ENCODE peak calls at places on chromosomes 2 and 18, in eight cellular contexts. E is bronchial epithelial cell; N is AG10803; U is HCT116; Y is CD4-positive, alpha-beta memory T cell; O is Panc1; A is hepatocyte; G is foreskin fibroblast. V is an unnamed sample.

GRCh38 chr18:55243852-55244251 is 284.6 kb upstream of the CCDC68 start:
- DNase-seq in U (no peak), A (no peak), O (no peak), Y (no peak), G (no peak), E (no peak), N (peak; percentile 72), V (no peak)

GRCh38 chr18:35926884-35927283 is 45.6 kb upstream of the RMP24 start:
- DNase-seq in O (no peak), N (no peak), E (no peak), Y (no peak), A (no peak), U (no peak), G (no peak), V (no peak)

GRCh38 chr2:64325477-64325851 is 128.5 kb upstream of the LGALSL start:
- DNase-seq in O (no peak), E (peak; percentile 62), U (no peak), Y (no peak), G (no peak), A (no peak), N (no peak), V (no peak)

GRCh38 chr2:189927823-189928222 is 134.7 kb downstream of the MSTN start:
- DNase-seq in O (no peak), Y (no peak), N (peak; percentile 47), U (no peak), E (no peak), G (peak; percentile 14), A (no peak), V (no peak)

GRCh38 chr2:200761168-200761715 is 50.5 kb upstream of the BZW1 start:
- DNase-seq in E (peak; percentile 25), U (no peak), Y (no peak), G (no peak), O (no peak), A (no peak), N (peak; percentile 73), V (no peak)

GRCh38 chr2:158665536-158666302 is 129.4 kb upstream of the DAPL1 start:
- DNase-seq in Y (no peak), U (no peak), A (no peak), N (no peak), G (peak; percentile 10), E (no peak), O (no peak), V (no peak)

GRCh38 chr2:158953926-158954763 is 14.3 kb upstream of the TANC1 start:
- DNase-seq in G (peak; percentile 71), O (no peak), N (peak; percentile 82), E (peak; percentile 75), A (peak; percentile 91), Y (no peak), U (no peak), V (peak; percentile 44)

GRCh38 chr2:150255528-150255927 is 231.9 kb downstream of the RND3 start:
- DNase-seq in O (no peak), A (no peak), E (peak; percentile 54), N (peak; percentile 86), U (no peak), G (peak; percentile 89), Y (no peak), V (no peak)

GRCh38 chr2:108825254-108825653 is 38.7 kb downstream of the CCDC138 start:
- DNase-seq in E (peak; percentile 45), A (no peak), O (no peak), N (no peak), G (no peak), U (no peak), Y (no peak), V (no peak)

GRCh38 chr2:189370719-189371118 is 70.6 kb upstream of the WDR75 start:
- DNase-seq in A (no peak), U (no peak), Y (no peak), E (peak; percentile 89), O (no peak), N (peak; percentile 76), G (peak; percentile 56), V (no peak)

GRCh38 chr2:145460151-145460550 is 940.2 kb upstream of the ZEB2 start:
- DNase-seq in G (peak; percentile 58), O (no peak), Y (no peak), N (peak; percentile 8), A (no peak), U (no peak), E (no peak), V (no peak)

GRCh38 chr18:35088931-35089330 is 47.7 kb downstream of the MAPRE2 start:
- DNase-seq in O (no peak), N (peak; percentile 30), U (no peak), G (no peak), Y (no peak), E (no peak), A (no peak), V (no peak)

GRCh38 chr2:32772623-32773221 is 144.9 kb downstream of the TTC27 start:
- DNase-seq in U (peak; percentile 21), O (peak; percentile 42), Y (no peak), E (peak; percentile 54), G (peak; percentile 48), A (peak; percentile 52), N (peak; percentile 65), V (no peak)

GRCh38 chr2:174120346-174120745 is 128.0 kb downstream of the OLA1 start:
- DNase-seq in A (no peak), Y (no peak), O (peak; percentile 7), E (peak; percentile 83), U (peak; percentile 82), N (no peak), G (peak; percentile 47), V (no peak)

GRCh38 chr18:35525795-35526475 is 28.2 kb upstream of the INO80C start:
- DNase-seq in E (no peak), G (no peak), N (no peak), A (no peak), Y (no peak), O (no peak), U (no peak), V (no peak)

GRCh38 chr2:239919779-239920545 is 105.2 kb downstream of the NDUFA10 start:
- DNase-seq in Y (no peak), E (no peak), U (no peak), O (no peak), N (no peak), G (no peak), A (no peak), V (no peak)

GRCh38 chr2:29068513-29068912 is 5.8 kb downstream of the PCARE start:
- DNase-seq in E (peak; percentile 93), G (no peak), O (no peak), Y (no peak), N (no peak), U (no peak), A (no peak), V (no peak)

GRCh38 chr18:2274613-2275012 is 296.7 kb downstream of the METTL4 start:
- DNase-seq in A (no peak), N (no peak), U (no peak), G (no peak), E (no peak), O (no peak), Y (no peak), V (no peak)

GRCh38 chr2:20184067-20184938 is 40.6 kb downstream of the SDC1 start:
- DNase-seq in G (peak; percentile 35), N (peak; percentile 69), A (peak; percentile 73), Y (no peak), E (peak; percentile 90), O (no peak), U (no peak), V (no peak)

GRCh38 chr2:39264733-39265132 is 21.0 kb upstream of the CDKL4 start:
- DNase-seq in E (no peak), O (no peak), U (no peak), N (no peak), G (no peak), Y (no peak), A (no peak), V (no peak)
- H3K4me3 ChIP-seq in E (no peak overlapping the region), O (no peak overlapping the region), U (no peak overlapping the region), N (no peak overlapping the region), G (no peak overlapping the region), Y (no peak overlapping the region), A (no peak overlapping the region), V (no peak overlapping the region)

GRCh38 chr2:135876066-135876711 is at the start of gene MCM6:
- DNase-seq in U (peak; percentile 99), E (peak; percentile 96), Y (peak; percentile 98), G (peak; percentile 98), N (peak; percentile 99), O (peak; percentile 93), A (peak; percentile 99), V (peak; percentile 99)

GRCh38 chr2:135870571-135870970 is 5.7 kb downstream of the MCM6 start:
- DNase-seq in Y (no peak), N (no peak), A (no peak), E (no peak), G (no peak), U (no peak), O (no peak), V (no peak)

GRCh38 chr2:135875491-135876065 is 665 bp downstream of the MCM6 start:
- DNase-seq in E (peak; percentile 22), A (peak; percentile 69), U (no peak), N (peak; percentile 57), O (no peak), Y (peak; percentile 75), G (peak; percentile 45), V (peak; percentile 61)

DNA sequence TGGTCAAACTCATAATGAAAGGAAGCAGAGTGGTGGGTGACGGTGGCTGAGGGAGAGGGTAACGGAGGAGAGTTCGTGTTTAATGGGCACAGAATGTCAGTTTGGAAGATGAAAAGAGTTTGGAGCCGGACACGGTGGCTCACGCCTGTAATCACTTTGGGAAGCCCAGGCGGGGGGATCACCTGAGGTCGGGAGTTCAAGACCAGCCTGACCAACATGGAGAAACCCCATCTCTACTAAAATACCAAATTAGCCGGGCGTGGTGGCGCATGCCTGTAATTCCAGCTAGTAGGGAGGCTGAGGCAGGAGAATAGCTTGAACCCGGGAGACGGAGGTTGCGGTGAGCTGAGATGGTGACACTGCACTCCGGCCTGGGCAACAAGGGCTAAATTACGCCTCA is 1.3 kb downstream of the MCM6 start:
- DNase-seq in A (no peak), U (no peak), O (no peak), Y (no peak), G (no peak), N (no peak), E (no peak), V (no peak)
- H3K4me3 ChIP-seq in A (peak overlapping the region; percentile 49), U (peak overlapping the region; percentile 82), O (peak overlapping the region; percentile 68), Y (peak overlapping the region; percentile 84), G (peak overlapping the region; percentile 82), N (peak overlapping the region; percentile 78), E (no peak overlapping the region), V (peak overlapping the region; percentile 85)

GRCh38 chr18:39799010-39799409 is 2156.0 kb upstream of the PIK3C3 start:
- DNase-seq in G (no peak), O (no peak), N (peak; percentile 27), Y (no peak), A (peak; percentile 5), E (no peak), U (no peak), V (no peak)
- H3K4me3 ChIP-seq in G (peak overlapping the region; percentile 79), O (peak overlapping the region; percentile 79), N (no peak overlapping the region), Y (no peak overlapping the region), A (peak overlapping the region; percentile 62), E (peak overlapping the region; percentile 61), U (peak overlapping the region; percentile 63), V (peak overlapping the region; percentile 62)

DNA sequence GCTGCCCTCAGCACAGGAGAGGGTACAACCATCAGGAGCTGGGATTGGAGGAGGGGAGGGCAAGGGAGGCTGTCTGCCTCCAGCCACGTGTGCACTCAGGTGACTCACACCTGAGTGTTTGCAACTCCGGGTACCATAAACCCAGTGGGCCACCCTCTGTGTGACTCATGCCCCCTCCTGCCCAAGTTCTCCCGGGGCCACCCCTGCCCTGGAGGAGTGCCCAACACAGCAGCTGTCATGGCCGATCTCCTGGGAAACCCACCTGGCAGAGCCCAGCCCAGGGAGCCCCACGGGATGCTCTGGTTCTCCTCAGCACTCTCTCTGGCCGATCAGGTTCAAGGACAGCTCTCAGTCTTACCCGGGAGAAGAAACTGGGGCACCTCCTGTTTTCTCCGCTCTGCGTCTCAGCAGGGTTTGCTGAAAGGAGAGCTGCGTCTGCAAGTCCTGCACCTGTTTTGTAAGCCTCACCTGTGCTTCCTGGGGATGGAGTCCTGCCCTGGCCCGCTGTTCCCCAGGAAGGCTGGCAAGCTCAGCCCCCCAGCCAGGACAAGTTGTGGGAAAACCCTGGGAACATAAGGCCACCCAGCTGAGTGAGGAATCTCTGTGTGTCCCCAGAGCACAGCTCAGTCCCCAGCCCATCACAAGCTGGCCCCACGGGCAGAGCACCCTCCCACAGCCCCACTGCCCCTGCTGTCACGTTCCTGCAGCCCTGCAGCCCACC is 44.0 kb upstream of the UBE2F start:
- DNase-seq in E (peak; percentile 80), N (no peak), A (peak; percentile 72), G (no peak), Y (no peak), U (peak; percentile 49), O (no peak), V (no peak)
- H3K4me3 ChIP-seq in E (no peak overlapping the region), N (no peak overlapping the region), A (no peak overlapping the region), G (no peak overlapping the region), Y (no peak overlapping the region), U (peak overlapping the region; percentile 35), O (peak overlapping the region; percentile 24), V (no peak overlapping the region)

V was measured in Jurkat, Clone E6-1.